ENCODE peak calls at places on chromosomes 16 and 17, in nine cellular contexts. U, J, Y, O, E, L, M, D and Q are unnamed samples.

GRCh38 chr16:58638148-58639036 is 8.8 kb upstream of the CNOT1 start:
- DNase-seq in U (peak; percentile 76), J (peak; percentile 72), Y (no peak), O (peak; percentile 81), E (no peak), L (no peak), M (peak; percentile 32), D (no peak), Q (no peak)

GRCh38 chr17:11720816-11721215 is 122.5 kb downstream of the DNAH9 start:
- DNase-seq in U (no peak), J (no peak), Y (no peak), O (no peak), E (no peak), L (no peak), M (no peak), D (no peak), Q (no peak)

GRCh38 chr16:56747486-56748045 is 17.6 kb downstream of the NUP93 start:
- DNase-seq in U (no peak), J (no peak), Y (no peak), O (no peak), E (no peak), L (no peak), M (no peak), D (no peak), Q (no peak)

GRCh38 chr16:132120-132519 is 6.4 kb downstream of the NPRL3 start:
- DNase-seq in U (no peak), J (no peak), Y (no peak), O (no peak), E (no peak), L (no peak), M (no peak), D (no peak), Q (no peak)

GRCh38 chr17:51263001-51263400 is 2.7 kb downstream of the UTP18 start:
- DNase-seq in U (no peak), J (no peak), Y (no peak), O (peak; percentile 42), E (no peak), L (no peak), M (no peak), D (no peak), Q (no peak)

GRCh38 chr16:85437161-85438052 is 175.7 kb upstream of the GSE1 start:
- DNase-seq in U (no peak), J (no peak), Y (no peak), O (no peak), E (peak; percentile 93), L (no peak), M (peak; percentile 64), D (no peak), Q (no peak)

GRCh38 chr16:4266372-4266771 is 6.5 kb downstream of the TFAP4 start:
- DNase-seq in U (no peak), J (no peak), Y (no peak), O (no peak), E (no peak), L (no peak), M (no peak), D (no peak), Q (no peak)

GRCh38 chr16:468072-468821 is 42.8 kb downstream of the RAB11FIP3 start:
- DNase-seq in U (no peak), J (no peak), Y (no peak), O (no peak), E (no peak), L (no peak), M (no peak), D (no peak), Q (no peak)

GRCh38 chr16:3020604-3021448 is 658 bp downstream of the TNFRSF12A start:
- DNase-seq in U (peak; percentile 80), J (peak; percentile 68), Y (peak; percentile 72), O (peak; percentile 89), E (no peak), L (no peak), M (peak; percentile 95), D (peak; percentile 50), Q (peak; percentile 94)

GRCh38 chr16:81070979-81071378 is 6.1 kb downstream of the C16orf46 start:
- DNase-seq in U (no peak), J (no peak), Y (no peak), O (no peak), E (no peak), L (no peak), M (no peak), D (no peak), Q (no peak)

GRCh38 chr17:17728550-17729251 is 47.4 kb downstream of the RAI1 start:
- DNase-seq in U (no peak), J (no peak), Y (no peak), O (peak; percentile 86), E (no peak), L (no peak), M (no peak), D (no peak), Q (no peak)